ENCODE peak calls at places on chromosomes 16 and 17, in six cellular contexts. F is GM19239, B is T-helper 1 cell, I is NCI-H1417, D is H9, X is brain microvascular endothelial cell. S is an unnamed sample.

GRCh38 chr17:16439867-16440351 is 24.5 kb downstream of the TRPV2 start:
- DNase-seq in F (no peak), B (no peak), I (no peak), D (no peak), X (no peak), S (no peak)

GRCh38 chr16:53632526-53632925 is 71.1 kb downstream of the RPGRIP1L start:
- DNase-seq in F (no peak), B (no peak), I (no peak), D (no peak), X (peak; percentile 2), S (no peak)

GRCh38 chr16:12090162-12090552 is 113.6 kb downstream of the SNX29 start:
- DNase-seq in F (no peak), B (no peak), I (no peak), D (peak; percentile 47), X (no peak), S (no peak)

GRCh38 chr17:80110927-80111701 is 9.7 kb downstream of the GAA start:
- DNase-seq in F (no peak), B (no peak), I (no peak), D (no peak), X (no peak), S (no peak)

GRCh38 chr16:84354306-84354705 is 14.0 kb upstream of the ATP2C2 start:
- DNase-seq in F (no peak), B (no peak), I (no peak), D (no peak), X (no peak), S (no peak)

GRCh38 chr17:74860229-74860998 is 729 bp upstream of the GRIN2C start:
- DNase-seq in F (no peak), B (no peak), I (peak; percentile 35), D (peak; percentile 57), X (no peak), S (no peak)

GRCh38 chr17:18992454-18993130 is 12.0 kb downstream of the FAM83G start:
- DNase-seq in F (peak; percentile 65), B (no peak), I (no peak), D (no peak), X (no peak), S (no peak)

GRCh38 chr16:55908641-55909040 is 33.5 kb upstream of the CES5A start:
- DNase-seq in F (no peak), B (no peak), I (no peak), D (no peak), X (no peak), S (no peak)

GRCh38 chr17:746181-746580 is 5.9 kb downstream of the GEMIN4 start:
- DNase-seq in F (no peak), B (no peak), I (no peak), D (no peak), X (no peak), S (no peak)

GRCh38 chr17:81200695-81201580 is 21.8 kb downstream of the CEP131 start:
- DNase-seq in F (peak; percentile 74), B (no peak), I (no peak), D (no peak), X (peak; percentile 84), S (peak; percentile 9)

GRCh38 chr17:39928868-39929651 is 1.5 kb downstream of the LRRC3C start:
- DNase-seq in F (no peak), B (no peak), I (no peak), D (no peak), X (peak; percentile 79), S (peak; percentile 19)

GRCh38 chr16:81623365-81624102 is 155.6 kb upstream of the PLCG2 start:
- DNase-seq in F (peak; percentile 49), B (no peak), I (peak; percentile 61), D (no peak), X (no peak), S (peak; percentile 12)

GRCh38 chr17:82302498-82302963 is 14.9 kb downstream of the CD7 start:
- DNase-seq in F (no peak), B (no peak), I (no peak), D (no peak), X (no peak), S (no peak)

GRCh38 chr16:4314532-4315184 is 1.2 kb upstream of the GLIS2 start:
- DNase-seq in F (no peak), B (no peak), I (peak; percentile 57), D (peak; percentile 66), X (no peak), S (peak; percentile 45)

GRCh38 chr16:30603945-30604315 is 6.3 kb downstream of the ZNF689 start:
- DNase-seq in F (no peak), B (no peak), I (no peak), D (no peak), X (no peak), S (no peak)

GRCh38 chr16:57571098-57571497 is 28.7 kb downstream of the ADGRG5 start:
- DNase-seq in F (no peak), B (no peak), I (no peak), D (no peak), X (no peak), S (no peak)

GRCh38 chr16:88913870-88914269 is 47.4 kb upstream of the PABPN1L start:
- DNase-seq in F (no peak), B (no peak), I (no peak), D (no peak), X (no peak), S (no peak)

GRCh38 chr16:3655791-3656490 is 1.4 kb downstream of the DNASE1 start:
- DNase-seq in F (no peak), B (no peak), I (no peak), D (peak; percentile 27), X (no peak), S (no peak)

GRCh38 chr16:86502856-86503748 is 7.2 kb upstream of the FOXF1 start:
- DNase-seq in F (no peak), B (no peak), I (no peak), D (no peak), X (no peak), S (no peak)

GRCh38 chr16:31141489-31142108 is 6.1 kb upstream of the PRSS8 start:
- DNase-seq in F (no peak), B (no peak), I (no peak), D (peak; percentile 54), X (peak; percentile 54), S (no peak)

GRCh38 chr17:44258811-44259351 is 9.1 kb downstream of the SLC4A1 start:
- DNase-seq in F (no peak), B (no peak), I (no peak), D (no peak), X (no peak), S (no peak)

GRCh38 chr17:65564793-65565192 is 3.3 kb upstream of the AXIN2 start:
- DNase-seq in F (no peak), B (no peak), I (peak; percentile 69), D (no peak), X (no peak), S (peak; percentile 81)

S was measured in NCI-H2227 treated with DMSO at 0.1 percent for 48 hours.